ENCODE peak calls at places on chromosomes 1 and 21, in ten cellular contexts. One of them, this sample, is unnamed.

GRCh38 chr21:46151989-46152938 is 3.1 kb downstream of the FTCD start:
- DNase-seq in A549: no peak
- DNase-seq in dorsolateral prefrontal cortex: no peak
- DNase-seq in lung: no peak
- DNase-seq in psoas muscle: no peak
- DNase-seq in testis: peak
- DNase-seq in adrenal gland: peak
- DNase-seq in fibroblast of villous mesenchyme: no peak
- DNase-seq in fibroblast of pulmonary artery: no peak
- DNase-seq in PC-9: no peak
- DNase-seq in this sample: peak

GRCh38 chr1:4425892-4426291 is 228.5 kb upstream of the AJAP1 start:
- DNase-seq in A549: peak
- DNase-seq in dorsolateral prefrontal cortex: no peak
- DNase-seq in lung: no peak
- DNase-seq in psoas muscle: no peak
- DNase-seq in testis: peak
- DNase-seq in adrenal gland: no peak
- DNase-seq in fibroblast of villous mesenchyme: no peak
- DNase-seq in fibroblast of pulmonary artery: no peak
- DNase-seq in PC-9: no peak
- DNase-seq in this sample: no peak

GRCh38 chr1:220761688-220762427 is 13.7 kb downstream of the MTARC2 start:
- DNase-seq in A549: no peak
- DNase-seq in dorsolateral prefrontal cortex: no peak
- DNase-seq in lung: no peak
- DNase-seq in psoas muscle: no peak
- DNase-seq in testis: no peak
- DNase-seq in adrenal gland: no peak
- DNase-seq in fibroblast of villous mesenchyme: no peak
- DNase-seq in fibroblast of pulmonary artery: no peak
- DNase-seq in PC-9: no peak
- DNase-seq in this sample: peak

GRCh38 chr1:33268927-33269610 is 12.8 kb downstream of the ZNF362 start:
- DNase-seq in A549: no peak
- DNase-seq in dorsolateral prefrontal cortex: no peak
- DNase-seq in lung: no peak
- DNase-seq in psoas muscle: no peak
- DNase-seq in testis: no peak
- DNase-seq in adrenal gland: no peak
- DNase-seq in fibroblast of villous mesenchyme: peak
- DNase-seq in fibroblast of pulmonary artery: no peak
- DNase-seq in PC-9: no peak
- DNase-seq in this sample: no peak

GRCh38 chr1:170776147-170776734 is 112.3 kb downstream of the PRRX1 start:
- DNase-seq in A549: no peak
- DNase-seq in dorsolateral prefrontal cortex: no peak
- DNase-seq in lung: no peak
- DNase-seq in psoas muscle: no peak
- DNase-seq in testis: no peak
- DNase-seq in adrenal gland: no peak
- DNase-seq in fibroblast of villous mesenchyme: no peak
- DNase-seq in fibroblast of pulmonary artery: no peak
- DNase-seq in PC-9: no peak
- DNase-seq in this sample: no peak

GRCh38 chr1:205217418-205217817 is 5.9 kb upstream of the DSTYK start:
- DNase-seq in A549: no peak
- DNase-seq in dorsolateral prefrontal cortex: no peak
- DNase-seq in lung: no peak
- DNase-seq in psoas muscle: no peak
- DNase-seq in testis: no peak
- DNase-seq in adrenal gland: no peak
- DNase-seq in fibroblast of villous mesenchyme: no peak
- DNase-seq in fibroblast of pulmonary artery: no peak
- DNase-seq in PC-9: no peak
- DNase-seq in this sample: no peak

GRCh38 chr1:234893725-234894630 is 234.7 kb downstream of the TOMM20 start:
- DNase-seq in A549: no peak
- DNase-seq in dorsolateral prefrontal cortex: no peak
- DNase-seq in lung: no peak
- DNase-seq in psoas muscle: no peak
- DNase-seq in testis: no peak
- DNase-seq in adrenal gland: no peak
- DNase-seq in fibroblast of villous mesenchyme: no peak
- DNase-seq in fibroblast of pulmonary artery: peak
- DNase-seq in PC-9: no peak
- DNase-seq in this sample: peak

GRCh38 chr1:33161061-33161681 is 20.7 kb downstream of the TRIM62 start:
- DNase-seq in A549: no peak
- DNase-seq in dorsolateral prefrontal cortex: peak
- DNase-seq in lung: no peak
- DNase-seq in psoas muscle: peak
- DNase-seq in testis: peak
- DNase-seq in adrenal gland: no peak
- DNase-seq in fibroblast of villous mesenchyme: no peak
- DNase-seq in fibroblast of pulmonary artery: peak
- DNase-seq in PC-9: no peak
- DNase-seq in this sample: no peak

DNA sequence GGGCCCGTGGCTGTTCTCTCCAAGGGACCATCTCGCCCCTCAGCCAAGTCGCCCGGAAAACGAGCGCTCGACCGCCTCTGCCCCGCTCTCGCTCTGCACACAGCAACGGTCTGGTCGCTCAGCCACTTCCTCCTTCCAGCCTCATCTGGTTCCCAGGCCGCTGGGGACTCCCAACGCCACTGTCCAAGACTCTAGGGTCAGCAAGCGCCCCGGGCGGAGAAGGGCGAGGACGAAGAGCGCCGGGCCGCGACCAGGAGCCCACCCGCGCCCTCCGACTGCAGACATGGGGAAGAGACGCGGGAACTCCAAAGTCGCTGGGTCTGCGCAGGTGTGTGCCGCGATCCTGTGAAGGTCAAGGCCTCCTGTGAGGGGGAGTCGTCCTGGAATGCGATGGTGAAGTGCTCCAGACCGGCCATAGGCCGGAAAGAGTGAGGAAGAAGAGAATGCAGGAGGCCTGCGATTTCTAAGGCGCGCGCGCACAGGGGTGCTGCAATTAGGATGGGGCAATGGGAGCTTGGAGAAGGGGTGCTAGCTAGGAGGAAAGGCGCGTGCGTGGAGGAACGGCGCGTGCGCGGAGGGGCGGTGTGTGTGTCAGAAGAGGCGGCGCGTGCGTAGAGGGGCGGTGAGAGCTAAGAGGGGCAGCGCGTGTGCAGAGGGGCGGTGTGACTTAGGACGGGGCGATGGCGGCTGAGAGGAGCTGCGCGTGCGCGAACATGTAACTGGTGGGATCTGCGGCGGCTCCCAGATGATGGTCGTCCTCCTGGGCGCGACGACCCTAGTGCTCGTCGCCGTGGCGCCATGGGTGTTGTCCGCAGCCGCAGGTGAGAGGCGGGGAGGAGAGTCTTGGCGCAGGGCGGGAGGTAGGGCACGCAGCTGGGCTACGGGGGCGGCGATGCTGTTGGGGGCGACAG is at the start of gene IFNAR1:
- DNase-seq in A549: peak
- DNase-seq in dorsolateral prefrontal cortex: peak
- DNase-seq in lung: peak
- DNase-seq in psoas muscle: peak
- DNase-seq in testis: peak
- DNase-seq in adrenal gland: peak
- DNase-seq in fibroblast of villous mesenchyme: peak
- DNase-seq in fibroblast of pulmonary artery: peak
- DNase-seq in PC-9: peak
- DNase-seq in this sample: peak
- TF ChIP-seq CTCF in A549: no peak
- TF ChIP-seq CTCF in dorsolateral prefrontal cortex: peak
- TF ChIP-seq CTCF in lung: no peak
- TF ChIP-seq CTCF in psoas muscle: no peak
- TF ChIP-seq CTCF in testis: no peak
- TF ChIP-seq CTCF in adrenal gland: no peak
- TF ChIP-seq CTCF in fibroblast of villous mesenchyme: no peak
- TF ChIP-seq CTCF in fibroblast of pulmonary artery: no peak
- TF ChIP-seq CTCF in PC-9: no peak
- TF ChIP-seq CTCF in this sample: no peak

GRCh38 chr1:53732912-53733317 is 6.0 kb downstream of the GLIS1 start:
- DNase-seq in A549: no peak
- DNase-seq in dorsolateral prefrontal cortex: no peak
- DNase-seq in lung: no peak
- DNase-seq in psoas muscle: no peak
- DNase-seq in testis: no peak
- DNase-seq in adrenal gland: no peak
- DNase-seq in fibroblast of villous mesenchyme: peak
- DNase-seq in fibroblast of pulmonary artery: peak
- DNase-seq in PC-9: no peak
- DNase-seq in this sample: no peak

GRCh38 chr1:53734650-53735211 is 4.2 kb downstream of the GLIS1 start:
- DNase-seq in A549: no peak
- DNase-seq in dorsolateral prefrontal cortex: no peak
- DNase-seq in lung: no peak
- DNase-seq in psoas muscle: no peak
- DNase-seq in testis: no peak
- DNase-seq in adrenal gland: no peak
- DNase-seq in fibroblast of villous mesenchyme: peak
- DNase-seq in fibroblast of pulmonary artery: peak
- DNase-seq in PC-9: no peak
- DNase-seq in this sample: no peak

GRCh38 chr1:53733447-53733931 is 5.5 kb downstream of the GLIS1 start:
- DNase-seq in A549: no peak
- DNase-seq in dorsolateral prefrontal cortex: no peak
- DNase-seq in lung: no peak
- DNase-seq in psoas muscle: no peak
- DNase-seq in testis: no peak
- DNase-seq in adrenal gland: no peak
- DNase-seq in fibroblast of villous mesenchyme: no peak
- DNase-seq in fibroblast of pulmonary artery: no peak
- DNase-seq in PC-9: no peak
- DNase-seq in this sample: no peak

GRCh38 chr1:53735261-53735660 is 3.7 kb downstream of the GLIS1 start:
- DNase-seq in A549: no peak
- DNase-seq in dorsolateral prefrontal cortex: no peak
- DNase-seq in lung: no peak
- DNase-seq in psoas muscle: no peak
- DNase-seq in testis: no peak
- DNase-seq in adrenal gland: no peak
- DNase-seq in fibroblast of villous mesenchyme: no peak
- DNase-seq in fibroblast of pulmonary artery: no peak
- DNase-seq in PC-9: no peak
- DNase-seq in this sample: no peak

DNA sequence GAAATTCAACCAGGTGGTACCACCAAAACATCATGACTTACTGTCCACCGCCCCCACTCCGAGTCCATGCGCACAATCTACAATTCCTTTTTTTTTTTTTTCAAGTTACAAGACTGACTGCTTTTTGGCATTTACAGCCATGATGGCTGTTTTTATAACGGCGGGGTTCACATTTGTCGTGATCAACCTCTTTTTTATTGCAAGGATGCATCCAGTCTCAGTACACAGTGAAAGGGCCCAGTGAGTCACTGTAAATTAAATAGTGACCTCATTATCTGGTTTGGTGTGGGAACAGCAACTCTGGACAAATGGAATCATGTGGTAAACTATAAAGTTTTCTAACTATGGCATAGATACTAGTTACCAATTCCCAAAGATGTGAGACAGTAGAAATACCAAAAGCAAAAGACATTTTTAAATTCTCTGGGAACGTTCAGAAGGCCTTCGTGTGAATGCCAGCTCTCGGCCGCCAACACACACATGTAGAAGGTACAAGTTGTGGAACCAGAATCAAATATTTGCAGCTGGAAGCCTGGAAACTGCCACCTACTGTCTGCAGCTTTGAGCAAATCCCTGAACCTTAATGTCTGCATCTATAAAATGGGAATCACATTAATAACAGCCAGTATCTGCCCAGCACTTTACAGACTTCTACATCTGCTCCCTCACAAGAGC is 4.9 kb downstream of the GLIS1 start:
- DNase-seq in A549: no peak
- DNase-seq in dorsolateral prefrontal cortex: no peak
- DNase-seq in lung: no peak
- DNase-seq in psoas muscle: no peak
- DNase-seq in testis: no peak
- DNase-seq in adrenal gland: no peak
- DNase-seq in fibroblast of villous mesenchyme: peak
- DNase-seq in fibroblast of pulmonary artery: no peak
- DNase-seq in PC-9: no peak
- DNase-seq in this sample: no peak
- H3K4me3 ChIP-seq in A549: no peak
- H3K4me3 ChIP-seq in dorsolateral prefrontal cortex: no peak
- H3K4me3 ChIP-seq in lung: no peak
- H3K4me3 ChIP-seq in psoas muscle: no peak
- H3K4me3 ChIP-seq in testis: no peak
- H3K4me3 ChIP-seq in adrenal gland: no peak
- H3K4me3 ChIP-seq in fibroblast of villous mesenchyme: no peak
- H3K4me3 ChIP-seq in fibroblast of pulmonary artery: no peak
- H3K4me3 ChIP-seq in PC-9: no peak
- H3K4me3 ChIP-seq in this sample: no peak

DNA sequence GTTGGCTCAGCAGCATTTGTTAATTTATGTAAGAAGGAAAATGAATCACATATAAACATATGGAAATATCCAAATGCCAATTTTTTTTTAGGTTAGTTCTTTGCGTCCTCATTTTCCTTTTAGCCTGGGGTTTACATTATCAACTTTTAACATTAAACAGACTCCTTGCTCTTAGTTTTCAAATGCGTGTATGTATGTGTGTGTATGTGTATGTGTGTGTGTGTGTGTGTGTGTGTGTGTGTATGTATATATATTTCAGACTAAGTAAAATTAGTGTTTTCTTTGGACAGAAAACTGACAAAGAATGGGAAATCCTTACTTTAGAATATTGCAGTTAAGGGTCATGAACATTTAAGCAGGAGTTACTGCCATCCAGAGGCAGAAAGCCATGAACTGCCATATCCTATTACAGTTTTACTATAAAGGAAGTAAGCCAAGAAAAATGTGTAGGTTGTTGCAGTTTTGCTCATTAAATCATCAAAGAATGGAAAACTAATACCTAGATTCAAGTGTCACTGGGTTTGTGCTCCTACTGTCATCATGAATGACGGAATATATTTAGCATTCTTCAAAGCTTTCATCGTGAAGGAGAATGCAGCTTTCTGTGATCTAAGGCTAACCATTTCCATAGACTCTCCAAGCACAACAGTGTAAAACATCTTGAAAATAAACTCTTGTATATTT is 477.0 kb upstream of the NR5A2 start:
- DNase-seq in A549: no peak
- DNase-seq in dorsolateral prefrontal cortex: no peak
- DNase-seq in lung: no peak
- DNase-seq in psoas muscle: no peak
- DNase-seq in testis: no peak
- DNase-seq in adrenal gland: no peak
- DNase-seq in fibroblast of villous mesenchyme: no peak
- DNase-seq in fibroblast of pulmonary artery: peak
- DNase-seq in PC-9: no peak
- DNase-seq in this sample: no peak
- TF ChIP-seq CTCF in A549: no peak
- TF ChIP-seq CTCF in dorsolateral prefrontal cortex: peak
- TF ChIP-seq CTCF in lung: no peak
- TF ChIP-seq CTCF in psoas muscle: no peak
- TF ChIP-seq CTCF in testis: no peak
- TF ChIP-seq CTCF in adrenal gland: no peak
- TF ChIP-seq CTCF in fibroblast of villous mesenchyme: no peak
- TF ChIP-seq CTCF in fibroblast of pulmonary artery: peak
- TF ChIP-seq CTCF in PC-9: no peak
- TF ChIP-seq CTCF in this sample: no peak

DNA sequence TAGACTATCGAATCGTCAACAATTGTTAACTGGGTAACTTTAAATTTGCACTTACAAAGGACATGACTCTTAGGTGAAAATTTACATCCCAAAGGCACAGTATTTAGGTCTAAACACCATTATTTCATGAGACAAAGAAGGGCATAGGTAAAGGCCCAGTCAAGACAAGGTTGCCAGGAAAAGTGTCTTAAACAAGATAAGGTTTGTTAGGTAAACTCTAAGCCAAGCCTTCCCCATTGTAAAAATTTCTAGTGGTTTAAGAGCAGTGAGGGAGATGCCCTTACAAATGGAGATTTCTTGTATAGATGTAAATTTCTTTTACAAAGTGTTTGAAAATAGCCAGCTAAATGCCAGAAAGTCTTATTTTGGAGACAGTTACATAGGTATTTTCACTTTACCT is 36.9 kb upstream of the FNBP1L start:
- DNase-seq in A549: no peak
- DNase-seq in dorsolateral prefrontal cortex: no peak
- DNase-seq in lung: no peak
- DNase-seq in psoas muscle: no peak
- DNase-seq in testis: no peak
- DNase-seq in adrenal gland: no peak
- DNase-seq in fibroblast of villous mesenchyme: no peak
- DNase-seq in fibroblast of pulmonary artery: no peak
- DNase-seq in PC-9: no peak
- DNase-seq in this sample: no peak
- H3K4me3 ChIP-seq in A549: no peak
- H3K4me3 ChIP-seq in dorsolateral prefrontal cortex: no peak
- H3K4me3 ChIP-seq in lung: no peak
- H3K4me3 ChIP-seq in psoas muscle: no peak
- H3K4me3 ChIP-seq in testis: no peak
- H3K4me3 ChIP-seq in adrenal gland: no peak
- H3K4me3 ChIP-seq in fibroblast of villous mesenchyme: no peak
- H3K4me3 ChIP-seq in fibroblast of pulmonary artery: no peak
- H3K4me3 ChIP-seq in PC-9: no peak
- H3K4me3 ChIP-seq in this sample: no peak